ENCODE peak calls at places on chromosome 11, in five cellular contexts. D is activated effector memory CD4-positive, alpha-beta T cell treated with anti-CD3 and anti-CD28 coated beads, Interleukin-2, amount 50 U/mL, for 16 hours; N is NCI-H1092; K is IMR-90; R is ovary. X is an unnamed sample.

GRCh38 chr11:120900642-120901041 is 123.3 kb upstream of the TBCEL start:
- DNase-seq in D (no peak), N (no peak), K (no peak), R (no peak), X (no peak)

GRCh38 chr11:86818466-86819282 is 18.3 kb downstream of the PRSS23 start:
- DNase-seq in D (no peak), N (peak), K (peak), R (no peak), X (no peak)

GRCh38 chr11:27896096-27896495 is 195.8 kb upstream of the BDNF start:
- DNase-seq in D (no peak), N (no peak), K (no peak), R (no peak), X (no peak)

GRCh38 chr11:117929568-117930207 is 486 bp upstream of the TMPRSS13 start:
- DNase-seq in D (peak), N (no peak), K (no peak), R (no peak), X (no peak)

GRCh38 chr11:72041364-72042058 is 38.8 kb downstream of the NUMA1 start:
- DNase-seq in D (peak), N (peak), K (peak), R (peak), X (peak)

GRCh38 chr11:76329084-76329648 is 51.8 kb downstream of the THAP12 start:
- DNase-seq in D (peak), N (no peak), K (peak), R (no peak), X (no peak)

GRCh38 chr11:118621071-118621815 is 13.8 kb downstream of the PHLDB1 start:
- DNase-seq in D (peak), N (peak), K (peak), R (peak), X (peak)

GRCh38 chr11:130202009-130202817 is 42.6 kb downstream of the ST14 start:
- DNase-seq in D (no peak), N (no peak), K (no peak), R (no peak), X (no peak)

GRCh38 chr11:59142530-59143507 is at the start of gene FAM111A:
- DNase-seq in D (peak), N (peak), K (peak), R (peak), X (peak)

GRCh38 chr11:127843483-127844396 is 743.6 kb downstream of the ETS1 start:
- DNase-seq in D (peak), N (peak), K (peak), R (peak), X (peak)

GRCh38 chr11:65506770-65507485 is 8.1 kb downstream of the MALAT1 start:
- DNase-seq in D (peak), N (no peak), K (peak), R (peak), X (peak)

GRCh38 chr11:61693897-61694840 is 14.0 kb downstream of the DAGLA start:
- DNase-seq in D (no peak), N (peak), K (no peak), R (peak), X (peak)

GRCh38 chr11:68436985-68437926 is 23.3 kb upstream of the PPP6R3 start:
- DNase-seq in D (no peak), N (no peak), K (peak), R (no peak), X (no peak)

GRCh38 chr11:95095858-95096587 is 6.4 kb downstream of the ENDOD1 start:
- DNase-seq in D (no peak), N (no peak), K (peak), R (no peak), X (no peak)

GRCh38 chr11:86500500-86501170 is 125.9 kb downstream of the CCDC81 start:
- DNase-seq in D (no peak), N (no peak), K (no peak), R (no peak), X (no peak)

GRCh38 chr11:61830318-61831105 is 2.4 kb downstream of the FADS2 start:
- DNase-seq in D (no peak), N (no peak), K (peak), R (no peak), X (no peak)

GRCh38 chr11:2088746-2089535 is 50.2 kb downstream of the IGF2 start:
- DNase-seq in D (peak), N (no peak), K (no peak), R (peak), X (no peak)

GRCh38 chr11:13110929-13111812 is 102.1 kb downstream of the RASSF10 start:
- DNase-seq in D (no peak), N (peak), K (peak), R (no peak), X (no peak)

GRCh38 chr11:85759915-85760314 is 51.0 kb downstream of the SYTL2 start:
- DNase-seq in D (no peak), N (no peak), K (peak), R (no peak), X (no peak)

GRCh38 chr11:128884703-128885338 is 6.3 kb upstream of the KCNJ5 start:
- DNase-seq in D (peak), N (peak), K (peak), R (peak), X (peak)

GRCh38 chr11:9231848-9232177 is 33.3 kb downstream of the DENND5A start:
- DNase-seq in D (no peak), N (no peak), K (peak), R (no peak), X (no peak)

GRCh38 chr11:10376061-10376460 is 71.2 kb downstream of the ADM start:
- DNase-seq in D (no peak), N (no peak), K (no peak), R (peak), X (no peak)

GRCh38 chr11:119755351-119756071 is 26.5 kb upstream of the NECTIN1 start:
- DNase-seq in D (peak), N (no peak), K (no peak), R (no peak), X (no peak)

GRCh38 chr11:128684582-128685382 is 9.1 kb upstream of the FLI1 start:
- DNase-seq in D (no peak), N (no peak), K (no peak), R (no peak), X (no peak)

GRCh38 chr11:114057147-114057546 is 2.4 kb upstream of the ZBTB16 start:
- DNase-seq in D (no peak), N (no peak), K (no peak), R (peak), X (peak)

GRCh38 chr11:119493712-119494111 is 70.7 kb upstream of the THY1 start:
- DNase-seq in D (no peak), N (no peak), K (peak), R (no peak), X (peak)

GRCh38 chr11:38384568-38384967 is 1786.5 kb upstream of the RAG2 start:
- DNase-seq in D (no peak), N (no peak), K (no peak), R (no peak), X (no peak)

GRCh38 chr11:112211556-112211955 is 14.7 kb upstream of the PTS start:
- DNase-seq in D (no peak), N (no peak), K (no peak), R (no peak), X (no peak)

GRCh38 chr11:76322593-76323341 is 58.2 kb downstream of the THAP12 start:
- DNase-seq in D (no peak), N (no peak), K (no peak), R (no peak), X (no peak)

GRCh38 chr11:13216019-13217006 is 61.3 kb upstream of the BMAL1 start:
- DNase-seq in D (peak), N (no peak), K (peak), R (no peak), X (no peak)

GRCh38 chr11:28384418-28384817 is 276.2 kb downstream of the METTL15 start:
- DNase-seq in D (no peak), N (no peak), K (peak), R (no peak), X (no peak)

GRCh38 chr11:8222820-8223512 is 40.7 kb downstream of the LMO1 start:
- DNase-seq in D (no peak), N (no peak), K (no peak), R (no peak), X (peak)

GRCh38 chr11:66743271-66743968 is 14.4 kb upstream of the SPTBN2 start:
- DNase-seq in D (no peak), N (no peak), K (no peak), R (no peak), X (peak)

X was measured in transverse colon.